ENCODE peak calls at places on chromosome 20, in seven cellular contexts. S is adipocyte, U is DMS79, Z is tibial artery, O is ovary, Q is NCI-H1417, J is germinal center. K is an unnamed sample.

GRCh38 chr20:1274485-1275313 is 8.6 kb downstream of the SNPH start:
- DNase-seq in S (no peak), U (peak), Z (no peak), O (no peak), Q (peak), J (no peak), K (no peak)

GRCh38 chr20:19498756-19499155 is 259.3 kb upstream of the RIN2 start:
- DNase-seq in S (no peak), U (no peak), Z (no peak), O (no peak), Q (no peak), J (no peak), K (no peak)

GRCh38 chr20:25297141-25297905 is 49.4 kb downstream of the PYGB start:
- DNase-seq in S (no peak), U (no peak), Z (no peak), O (no peak), Q (no peak), J (peak), K (no peak)

GRCh38 chr20:63057133-63058117 is 50.7 kb upstream of the BHLHE23 start:
- DNase-seq in S (no peak), U (no peak), Z (no peak), O (no peak), Q (no peak), J (no peak), K (no peak)

GRCh38 chr20:1144401-1145172 is 26.2 kb downstream of the PSMF1 start:
- DNase-seq in S (no peak), U (no peak), Z (no peak), O (no peak), Q (no peak), J (no peak), K (peak)

GRCh38 chr20:49724637-49725606 is 11.2 kb upstream of the B4GALT5 start:
- DNase-seq in S (peak), U (no peak), Z (peak), O (no peak), Q (no peak), J (no peak), K (no peak)

GRCh38 chr20:19283503-19283902 is 71.1 kb downstream of the SLC24A3 start:
- DNase-seq in S (no peak), U (no peak), Z (no peak), O (no peak), Q (no peak), J (no peak), K (no peak)

GRCh38 chr20:49610701-49611538 is 43.0 kb upstream of the PTGIS start:
- DNase-seq in S (peak), U (peak), Z (peak), O (peak), Q (peak), J (peak), K (peak)

GRCh38 chr20:51446656-51447055 is 95.9 kb downstream of the NFATC2 start:
- DNase-seq in S (peak), U (no peak), Z (no peak), O (peak), Q (no peak), J (no peak), K (no peak)

K was measured in erythroblast.